ENCODE peak calls at places on chromosome 7, in eight cellular contexts. V, I, S, A, U, G, T and J are unnamed samples.

GRCh38 chr7:75955293-75955938 is 39.0 kb downstream of the TMEM120A start:
- DNase-seq in U (no peak), G (no peak), I (no peak), V (no peak), T (no peak), S (no peak), A (no peak), J (no peak)

GRCh38 chr7:81449105-81449504 is 320.7 kb downstream of the HGF start:
- DNase-seq in G (no peak), A (no peak), S (no peak), U (no peak), I (no peak), V (no peak), T (no peak), J (no peak)

GRCh38 chr7:148173296-148173695 is 417.3 kb upstream of the C7orf33 start:
- DNase-seq in A (no peak), U (no peak), S (peak; percentile 25), V (no peak), I (no peak), G (no peak), T (peak; percentile 67), J (no peak)

GRCh38 chr7:151243411-151244155 is 4.9 kb downstream of the SMARCD3 start:
- DNase-seq in I (no peak), S (no peak), T (peak; percentile 22), G (no peak), U (no peak), A (peak; percentile 58), V (no peak), J (no peak)

GRCh38 chr7:132930881-132931280 is 151.0 kb downstream of the CHCHD3 start:
- DNase-seq in A (no peak), V (peak; percentile 45), I (no peak), S (peak; percentile 42), G (no peak), T (peak; percentile 3), U (peak; percentile 2), J (no peak)

GRCh38 chr7:108653526-108653925 is 83.9 kb downstream of the DNAJB9 start:
- DNase-seq in U (no peak), A (no peak), V (no peak), I (no peak), T (no peak), G (peak; percentile 20), S (no peak), J (no peak)

GRCh38 chr7:155233703-155234492 is 63.8 kb upstream of the INSIG1 start:
- DNase-seq in U (peak; percentile 45), I (no peak), T (no peak), S (peak; percentile 24), A (no peak), G (no peak), V (peak; percentile 68), J (no peak)

GRCh38 chr7:157643525-157643970 is 306.7 kb downstream of the DNAJB6 start:
- DNase-seq in G (no peak), U (no peak), T (no peak), S (no peak), A (no peak), I (no peak), V (no peak), J (no peak)

GRCh38 chr7:43531700-43532099 is 51.2 kb upstream of the STK17A start:
- DNase-seq in I (no peak), T (no peak), V (no peak), A (no peak), S (no peak), G (no peak), U (no peak), J (no peak)

GRCh38 chr7:73671317-73671651 is 3.7 kb downstream of the VPS37D start:
- DNase-seq in T (no peak), A (no peak), G (no peak), S (no peak), U (no peak), V (no peak), I (no peak), J (no peak)

GRCh38 chr7:130668258-130669050 is at the start of gene COPG2:
- DNase-seq in T (peak; percentile 91), V (peak; percentile 92), S (peak; percentile 85), U (peak; percentile 84), I (peak; percentile 98), G (peak; percentile 79), A (peak; percentile 90), J (peak; percentile 77)

GRCh38 chr7:64890761-64891666 is 12.1 kb upstream of the ZNF273 start:
- DNase-seq in I (peak; percentile 5), V (no peak), S (no peak), U (no peak), T (no peak), G (peak; percentile 61), A (no peak), J (no peak)

GRCh38 chr7:90764848-90765570 is 168.9 kb downstream of the CDK14 start:
- DNase-seq in S (no peak), A (no peak), U (no peak), V (no peak), T (no peak), I (no peak), G (no peak), J (no peak)

GRCh38 chr7:112001089-112001826 is 204.9 kb downstream of the DOCK4 start:
- DNase-seq in A (no peak), G (peak; percentile 92), I (no peak), T (no peak), U (peak; percentile 87), S (peak; percentile 71), V (peak; percentile 93), J (peak; percentile 85)

GRCh38 chr7:129417073-129417472 is 17.2 kb upstream of the STRIP2 start:
- DNase-seq in I (no peak), V (no peak), S (no peak), G (no peak), T (no peak), U (no peak), A (no peak), J (no peak)